ENCODE peak calls at places on chromosomes 6 and 20, in nine cellular contexts. One of them, this sample, is unnamed.

GRCh38 chr6:81194374-81194773 is 558.1 kb downstream of the TENT5A start:
- DNase-seq in GM23338: no peak
- DNase-seq in uterus: no peak
- DNase-seq in heart right ventricle: no peak
- DNase-seq in HAP-1: no peak
- DNase-seq in IMR-90: no peak
- DNase-seq in astrocyte: no peak
- DNase-seq in SK-N-SH: no peak
- DNase-seq in neural progenitor cell: no peak
- DNase-seq in this sample: no peak

GRCh38 chr20:63744574-63745423 is 5.2 kb downstream of the SLC2A4RG start:
- DNase-seq in GM23338: no peak
- DNase-seq in uterus: no peak
- DNase-seq in heart right ventricle: no peak
- DNase-seq in HAP-1: no peak
- DNase-seq in IMR-90: no peak
- DNase-seq in astrocyte: no peak
- DNase-seq in SK-N-SH: peak; percentile 25
- DNase-seq in neural progenitor cell: no peak
- DNase-seq in this sample: no peak

GRCh38 chr6:30883743-30884520 is at the start of gene DDR1:
- DNase-seq in GM23338: peak; percentile 71
- DNase-seq in uterus: peak; percentile 84
- DNase-seq in heart right ventricle: peak; percentile 76
- DNase-seq in HAP-1: peak; percentile 81
- DNase-seq in IMR-90: peak; percentile 54
- DNase-seq in astrocyte: peak; percentile 30
- DNase-seq in SK-N-SH: peak; percentile 91
- DNase-seq in neural progenitor cell: peak; percentile 76
- DNase-seq in this sample: peak; percentile 76

GRCh38 chr6:15160812-15161211 is 85.1 kb upstream of the JARID2 start:
- DNase-seq in GM23338: no peak
- DNase-seq in uterus: no peak
- DNase-seq in heart right ventricle: no peak
- DNase-seq in HAP-1: no peak
- DNase-seq in IMR-90: no peak
- DNase-seq in astrocyte: peak; percentile 16
- DNase-seq in SK-N-SH: no peak
- DNase-seq in neural progenitor cell: no peak
- DNase-seq in this sample: no peak

GRCh38 chr6:130324657-130325056 is 41.2 kb upstream of the TMEM200A start:
- DNase-seq in GM23338: no peak
- DNase-seq in uterus: no peak
- DNase-seq in heart right ventricle: no peak
- DNase-seq in HAP-1: no peak
- DNase-seq in IMR-90: peak; percentile 83
- DNase-seq in astrocyte: peak; percentile 83
- DNase-seq in SK-N-SH: no peak
- DNase-seq in neural progenitor cell: no peak
- DNase-seq in this sample: no peak

GRCh38 chr6:35681298-35681697 is 7.4 kb downstream of the FKBP5 start:
- DNase-seq in GM23338: no peak
- DNase-seq in uterus: no peak
- DNase-seq in heart right ventricle: no peak
- DNase-seq in HAP-1: no peak
- DNase-seq in IMR-90: no peak
- DNase-seq in astrocyte: no peak
- DNase-seq in SK-N-SH: no peak
- DNase-seq in neural progenitor cell: no peak
- DNase-seq in this sample: no peak

GRCh38 chr6:42177514-42178364 is 4.6 kb downstream of the GUCA1A start:
- DNase-seq in GM23338: peak; percentile 93
- DNase-seq in uterus: no peak
- DNase-seq in heart right ventricle: no peak
- DNase-seq in HAP-1: peak; percentile 50
- DNase-seq in IMR-90: no peak
- DNase-seq in astrocyte: no peak
- DNase-seq in SK-N-SH: peak; percentile 88
- DNase-seq in neural progenitor cell: peak; percentile 85
- DNase-seq in this sample: no peak

GRCh38 chr20:43983904-43984361 is 69.3 kb downstream of the TOX2 start:
- DNase-seq in GM23338: no peak
- DNase-seq in uterus: no peak
- DNase-seq in heart right ventricle: no peak
- DNase-seq in HAP-1: no peak
- DNase-seq in IMR-90: no peak
- DNase-seq in astrocyte: peak; percentile 22
- DNase-seq in SK-N-SH: no peak
- DNase-seq in neural progenitor cell: no peak
- DNase-seq in this sample: no peak

GRCh38 chr6:128560966-128561365 is 40.6 kb upstream of the PTPRK start:
- DNase-seq in GM23338: no peak
- DNase-seq in uterus: no peak
- DNase-seq in heart right ventricle: no peak
- DNase-seq in HAP-1: no peak
- DNase-seq in IMR-90: no peak
- DNase-seq in astrocyte: no peak
- DNase-seq in SK-N-SH: no peak
- DNase-seq in neural progenitor cell: no peak
- DNase-seq in this sample: no peak

GRCh38 chr6:52399511-52400315 is 20.4 kb upstream of the EFHC1 start:
- DNase-seq in GM23338: peak; percentile 90
- DNase-seq in uterus: no peak
- DNase-seq in heart right ventricle: peak; percentile 30
- DNase-seq in HAP-1: peak; percentile 59
- DNase-seq in IMR-90: peak; percentile 70
- DNase-seq in astrocyte: peak; percentile 33
- DNase-seq in SK-N-SH: peak; percentile 70
- DNase-seq in neural progenitor cell: peak; percentile 77
- DNase-seq in this sample: no peak

GRCh38 chr6:157551041-157551832 is 170.2 kb downstream of the ZDHHC14 start:
- DNase-seq in GM23338: peak; percentile 27
- DNase-seq in uterus: no peak
- DNase-seq in heart right ventricle: no peak
- DNase-seq in HAP-1: no peak
- DNase-seq in IMR-90: no peak
- DNase-seq in astrocyte: no peak
- DNase-seq in SK-N-SH: no peak
- DNase-seq in neural progenitor cell: no peak
- DNase-seq in this sample: no peak

GRCh38 chr6:150252714-150253444 is 110.0 kb downstream of the PPP1R14C start:
- DNase-seq in GM23338: no peak
- DNase-seq in uterus: no peak
- DNase-seq in heart right ventricle: peak; percentile 32
- DNase-seq in HAP-1: no peak
- DNase-seq in IMR-90: peak; percentile 26
- DNase-seq in astrocyte: peak; percentile 50
- DNase-seq in SK-N-SH: no peak
- DNase-seq in neural progenitor cell: no peak
- DNase-seq in this sample: no peak

GRCh38 chr6:29763491-29764289 is 40.5 kb downstream of the HLA-F start:
- DNase-seq in GM23338: no peak
- DNase-seq in uterus: no peak
- DNase-seq in heart right ventricle: no peak
- DNase-seq in HAP-1: no peak
- DNase-seq in IMR-90: peak; percentile 68
- DNase-seq in astrocyte: peak; percentile 67
- DNase-seq in SK-N-SH: no peak
- DNase-seq in neural progenitor cell: no peak
- DNase-seq in this sample: no peak

GRCh38 chr6:142885182-142885867 is 59.7 kb downstream of the HIVEP2 start:
- DNase-seq in GM23338: peak; percentile 91
- DNase-seq in uterus: peak; percentile 48
- DNase-seq in heart right ventricle: peak; percentile 61
- DNase-seq in HAP-1: peak; percentile 44
- DNase-seq in IMR-90: peak; percentile 99
- DNase-seq in astrocyte: peak; percentile 100
- DNase-seq in SK-N-SH: no peak
- DNase-seq in neural progenitor cell: peak; percentile 65
- DNase-seq in this sample: no peak

GRCh38 chr6:108175592-108176279 is 9.9 kb downstream of the NR2E1 start:
- DNase-seq in GM23338: peak; percentile 77
- DNase-seq in uterus: no peak
- DNase-seq in heart right ventricle: no peak
- DNase-seq in HAP-1: no peak
- DNase-seq in IMR-90: no peak
- DNase-seq in astrocyte: no peak
- DNase-seq in SK-N-SH: peak; percentile 43
- DNase-seq in neural progenitor cell: peak; percentile 74
- DNase-seq in this sample: no peak

GRCh38 chr6:135667694-135668455 is 170.3 kb upstream of the AHI1 start:
- DNase-seq in GM23338: peak; percentile 54
- DNase-seq in uterus: peak; percentile 48
- DNase-seq in heart right ventricle: peak; percentile 40
- DNase-seq in HAP-1: no peak
- DNase-seq in IMR-90: peak; percentile 59
- DNase-seq in astrocyte: peak; percentile 47
- DNase-seq in SK-N-SH: no peak
- DNase-seq in neural progenitor cell: no peak
- DNase-seq in this sample: no peak

GRCh38 chr6:43801489-43802181 is 31.6 kb downstream of the VEGFA start:
- DNase-seq in GM23338: no peak
- DNase-seq in uterus: no peak
- DNase-seq in heart right ventricle: no peak
- DNase-seq in HAP-1: no peak
- DNase-seq in IMR-90: no peak
- DNase-seq in astrocyte: no peak
- DNase-seq in SK-N-SH: no peak
- DNase-seq in neural progenitor cell: no peak
- DNase-seq in this sample: no peak
- H3K4me1 ChIP-seq in GM23338: no peaks in the 10 kb centered on the region
- H3K4me1 ChIP-seq in uterus: no peaks in the 10 kb centered on the region
- H3K4me1 ChIP-seq in heart right ventricle: peaks cover 9% of the 10 kb centered on the region
- H3K4me1 ChIP-seq in HAP-1: no peaks in the 10 kb centered on the region
- H3K4me1 ChIP-seq in IMR-90: peaks cover 32% of the 10 kb centered on the region
- H3K4me1 ChIP-seq in astrocyte: peaks cover 11% of the 10 kb centered on the region
- H3K4me1 ChIP-seq in SK-N-SH: peaks cover 31% of the 10 kb centered on the region
- H3K4me1 ChIP-seq in neural progenitor cell: no peaks in the 10 kb centered on the region
- H3K4me1 ChIP-seq in this sample: peaks cover 78% of the 10 kb centered on the region

GRCh38 chr20:59175861-59176260 is 12.2 kb downstream of the ZNF831 start:
- DNase-seq in GM23338: no peak
- DNase-seq in uterus: no peak
- DNase-seq in heart right ventricle: no peak
- DNase-seq in HAP-1: no peak
- DNase-seq in IMR-90: no peak
- DNase-seq in astrocyte: no peak
- DNase-seq in SK-N-SH: no peak
- DNase-seq in neural progenitor cell: no peak
- DNase-seq in this sample: no peak

GRCh38 chr20:59174975-59175374 is 11.4 kb downstream of the ZNF831 start:
- DNase-seq in GM23338: no peak
- DNase-seq in uterus: no peak
- DNase-seq in heart right ventricle: no peak
- DNase-seq in HAP-1: no peak
- DNase-seq in IMR-90: no peak
- DNase-seq in astrocyte: no peak
- DNase-seq in SK-N-SH: no peak
- DNase-seq in neural progenitor cell: no peak
- DNase-seq in this sample: no peak

GRCh38 chr20:59171986-59172385 is 8.4 kb downstream of the ZNF831 start:
- DNase-seq in GM23338: no peak
- DNase-seq in uterus: no peak
- DNase-seq in heart right ventricle: no peak
- DNase-seq in HAP-1: no peak
- DNase-seq in IMR-90: no peak
- DNase-seq in astrocyte: no peak
- DNase-seq in SK-N-SH: no peak
- DNase-seq in neural progenitor cell: no peak
- DNase-seq in this sample: no peak

GRCh38 chr20:59176812-59177211 is 13.2 kb downstream of the ZNF831 start:
- DNase-seq in GM23338: no peak
- DNase-seq in uterus: no peak
- DNase-seq in heart right ventricle: no peak
- DNase-seq in HAP-1: no peak
- DNase-seq in IMR-90: no peak
- DNase-seq in astrocyte: no peak
- DNase-seq in SK-N-SH: no peak
- DNase-seq in neural progenitor cell: no peak
- DNase-seq in this sample: no peak

GRCh38 chr20:59173938-59174496 is 10.4 kb downstream of the ZNF831 start:
- DNase-seq in GM23338: no peak
- DNase-seq in uterus: no peak
- DNase-seq in heart right ventricle: no peak
- DNase-seq in HAP-1: no peak
- DNase-seq in IMR-90: no peak
- DNase-seq in astrocyte: no peak
- DNase-seq in SK-N-SH: no peak
- DNase-seq in neural progenitor cell: no peak
- DNase-seq in this sample: no peak
- H3K27me3 ChIP-seq in GM23338: no peaks in the 10 kb centered on the region
- H3K27me3 ChIP-seq in uterus: no peaks in the 10 kb centered on the region
- H3K27me3 ChIP-seq in heart right ventricle: peaks cover 6% of the 10 kb centered on the region
- H3K27me3 ChIP-seq in HAP-1: peaks cover 2% of the 10 kb centered on the region
- H3K27me3 ChIP-seq in IMR-90: no peaks in the 10 kb centered on the region
- H3K27me3 ChIP-seq in astrocyte: no peaks in the 10 kb centered on the region
- H3K27me3 ChIP-seq in SK-N-SH: no peaks in the 10 kb centered on the region
- H3K27me3 ChIP-seq in neural progenitor cell: no peaks in the 10 kb centered on the region
- H3K27me3 ChIP-seq in this sample: peaks cover 3% of the 10 kb centered on the region

DNA sequence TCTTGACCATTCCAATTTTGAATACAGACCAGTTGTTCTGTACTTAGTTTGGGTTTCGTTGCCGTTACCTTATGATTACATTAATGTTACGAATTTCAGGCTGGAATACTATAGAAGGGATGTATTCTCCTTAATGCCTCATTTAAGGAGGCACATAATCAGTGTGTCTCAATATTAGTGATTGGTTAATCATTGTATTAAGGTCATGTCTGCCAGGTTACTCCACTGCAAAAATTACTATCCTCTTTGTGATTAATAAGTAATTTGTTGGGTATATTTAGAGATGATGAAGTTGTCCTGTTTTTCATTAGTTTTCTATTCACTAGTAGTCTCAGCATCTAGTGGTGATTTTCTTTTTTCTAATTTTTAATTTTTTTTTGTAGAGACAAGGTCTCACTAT is 66.3 kb downstream of the CBFA2T2 start:
- DNase-seq in GM23338: no peak
- DNase-seq in uterus: no peak
- DNase-seq in heart right ventricle: no peak
- DNase-seq in HAP-1: no peak
- DNase-seq in IMR-90: no peak
- DNase-seq in astrocyte: no peak
- DNase-seq in SK-N-SH: no peak
- DNase-seq in neural progenitor cell: no peak
- DNase-seq in this sample: no peak
- H3K4me3 ChIP-seq in GM23338: no peak overlapping the region
- H3K4me3 ChIP-seq in uterus: no peak overlapping the region
- H3K4me3 ChIP-seq in heart right ventricle: no peak overlapping the region
- H3K4me3 ChIP-seq in HAP-1: no peak overlapping the region
- H3K4me3 ChIP-seq in IMR-90: no peak overlapping the region
- H3K4me3 ChIP-seq in astrocyte: no peak overlapping the region
- H3K4me3 ChIP-seq in SK-N-SH: no peak overlapping the region
- H3K4me3 ChIP-seq in neural progenitor cell: no peak overlapping the region
- H3K4me3 ChIP-seq in this sample: no peak overlapping the region

DNA sequence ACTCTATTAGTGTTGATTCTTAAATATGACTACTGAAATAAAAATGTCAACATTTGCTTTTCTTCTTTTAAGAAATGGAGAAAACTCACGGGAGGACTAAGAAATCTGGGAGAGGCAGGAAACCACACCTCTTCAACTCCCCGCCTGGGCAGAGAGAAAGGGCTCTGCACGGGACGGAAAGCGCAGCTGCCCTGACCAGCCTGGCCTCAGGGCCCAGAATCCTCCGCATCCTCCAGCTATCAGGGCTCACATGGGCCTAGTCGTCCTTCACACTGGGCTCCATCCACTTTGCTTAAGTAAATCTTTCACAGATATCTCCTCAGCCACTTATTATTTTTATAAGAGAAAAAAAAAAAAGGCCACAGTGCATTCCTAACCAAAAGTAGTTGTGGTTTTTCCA is 215.1 kb downstream of the TBXT start:
- DNase-seq in GM23338: no peak
- DNase-seq in uterus: no peak
- DNase-seq in heart right ventricle: no peak
- DNase-seq in HAP-1: no peak
- DNase-seq in IMR-90: no peak
- DNase-seq in astrocyte: no peak
- DNase-seq in SK-N-SH: no peak
- DNase-seq in neural progenitor cell: no peak
- DNase-seq in this sample: no peak
- H3K4me1 ChIP-seq in GM23338: no peaks in the 10 kb centered on the region
- H3K4me1 ChIP-seq in uterus: no peaks in the 10 kb centered on the region
- H3K4me1 ChIP-seq in heart right ventricle: no peaks in the 10 kb centered on the region
- H3K4me1 ChIP-seq in HAP-1: no peaks in the 10 kb centered on the region
- H3K4me1 ChIP-seq in IMR-90: peaks cover 4% of the 10 kb centered on the region
- H3K4me1 ChIP-seq in astrocyte: no peaks in the 10 kb centered on the region
- H3K4me1 ChIP-seq in SK-N-SH: peaks cover 2% of the 10 kb centered on the region
- H3K4me1 ChIP-seq in neural progenitor cell: no peaks in the 10 kb centered on the region
- H3K4me1 ChIP-seq in this sample: no peaks in the 10 kb centered on the region

This sample was measured in lower lobe of right lung.